ENCODE peak calls at places on chromosome 9, in eight cellular contexts. O is NCI-H1092 treated with DMSO at 0.1 percent for 48 hours, P is NCI-H1105, T is chondrocyte, E is C1 segment of cervical spinal cord, I is NCI-H345, L is GM12865, G is Caki2. S is an unnamed sample.

GRCh38 chr9:113566712-113567071 is 103.2 kb downstream of the RGS3 start:
- DNase-seq in O (no peak), P (no peak), T (no peak), E (no peak), I (no peak), L (no peak), G (no peak), S (no peak)

GRCh38 chr9:129750010-129750409 is 2.8 kb downstream of the PTGES start:
- DNase-seq in O (no peak), P (no peak), T (no peak), E (no peak), I (no peak), L (no peak), G (peak), S (no peak)

GRCh38 chr9:2180704-2181103 is 165.6 kb downstream of the SMARCA2 start:
- DNase-seq in O (no peak), P (no peak), T (no peak), E (no peak), I (no peak), L (no peak), G (no peak), S (no peak)

GRCh38 chr9:87109182-87109581 is 161.9 kb upstream of the GAS1 start:
- DNase-seq in O (no peak), P (no peak), T (no peak), E (no peak), I (no peak), L (no peak), G (no peak), S (no peak)

GRCh38 chr9:128092199-128092977 is 24.4 kb downstream of the SLC25A25 start:
- DNase-seq in O (no peak), P (no peak), T (no peak), E (no peak), I (no peak), L (no peak), G (no peak), S (no peak)

GRCh38 chr9:94945191-94946144 is 219.0 kb downstream of the AOPEP start:
- DNase-seq in O (no peak), P (no peak), T (no peak), E (no peak), I (no peak), L (no peak), G (peak), S (peak)

GRCh38 chr9:36576866-36577265 is 4.2 kb downstream of the MELK start:
- DNase-seq in O (no peak), P (no peak), T (no peak), E (no peak), I (no peak), L (no peak), G (no peak), S (no peak)

GRCh38 chr9:18531127-18531526 is 57.2 kb downstream of the ADAMTSL1 start:
- DNase-seq in O (no peak), P (no peak), T (no peak), E (no peak), I (no peak), L (no peak), G (no peak), S (no peak)

GRCh38 chr9:91360551-91361293 is 996 bp downstream of the AUH start:
- DNase-seq in O (peak), P (no peak), T (no peak), E (no peak), I (no peak), L (peak), G (no peak), S (peak)

GRCh38 chr9:98022447-98022846 is 34.1 kb upstream of the NANS start:
- DNase-seq in O (no peak), P (no peak), T (no peak), E (no peak), I (no peak), L (no peak), G (no peak), S (no peak)

GRCh38 chr9:130933114-130934046 is 5.7 kb downstream of the FIBCD1 start:
- DNase-seq in O (no peak), P (no peak), T (no peak), E (no peak), I (no peak), L (no peak), G (no peak), S (no peak)

GRCh38 chr9:129712595-129713524 is 40.0 kb downstream of the PTGES start:
- DNase-seq in O (no peak), P (no peak), T (no peak), E (peak), I (no peak), L (no peak), G (no peak), S (no peak)

GRCh38 chr9:4769321-4770080 is 23.2 kb upstream of the RCL1 start:
- DNase-seq in O (no peak), P (no peak), T (no peak), E (no peak), I (no peak), L (peak), G (no peak), S (no peak)

GRCh38 chr9:91945277-91946074 is 4.6 kb downstream of the ROR2 start:
- DNase-seq in O (peak), P (no peak), T (no peak), E (no peak), I (no peak), L (no peak), G (no peak), S (peak)

GRCh38 chr9:136373300-136374182 is at the start of gene CARD9:
- DNase-seq in O (no peak), P (no peak), T (no peak), E (peak), I (no peak), L (no peak), G (no peak), S (no peak)

GRCh38 chr9:95229230-95229933 is 88.1 kb downstream of the FANCC start:
- DNase-seq in O (no peak), P (no peak), T (no peak), E (no peak), I (no peak), L (no peak), G (peak), S (no peak)

GRCh38 chr9:133043449-133044035 is 12.7 kb downstream of the GTF3C5 start:
- DNase-seq in O (no peak), P (no peak), T (no peak), E (no peak), I (no peak), L (no peak), G (no peak), S (no peak)

GRCh38 chr9:87750726-87751125 is 24.8 kb downstream of the CTSL start:
- DNase-seq in O (no peak), P (no peak), T (no peak), E (no peak), I (no peak), L (no peak), G (no peak), S (no peak)

GRCh38 chr9:127538849-127539258 is 73.2 kb upstream of the STXBP1 start:
- DNase-seq in O (no peak), P (no peak), T (no peak), E (no peak), I (no peak), L (no peak), G (no peak), S (no peak)

GRCh38 chr9:3191715-3192114 is 334.1 kb downstream of the RFX3 start:
- DNase-seq in O (peak), P (peak), T (no peak), E (no peak), I (peak), L (no peak), G (no peak), S (no peak)

GRCh38 chr9:124855944-124856773 is 2.9 kb downstream of the WDR38 start:
- DNase-seq in O (peak), P (no peak), T (no peak), E (no peak), I (peak), L (peak), G (peak), S (peak)

GRCh38 chr9:130866474-130866965 is 30.1 kb downstream of the QRFP start:
- DNase-seq in O (peak), P (peak), T (no peak), E (peak), I (peak), L (peak), G (peak), S (peak)

GRCh38 chr9:137733429-137733828 is 114.6 kb downstream of the EHMT1 start:
- DNase-seq in O (no peak), P (no peak), T (no peak), E (no peak), I (no peak), L (no peak), G (no peak), S (no peak)

GRCh38 chr9:37390759-37391158 is 31.7 kb upstream of the GRHPR start:
- DNase-seq in O (no peak), P (no peak), T (no peak), E (no peak), I (no peak), L (peak), G (no peak), S (peak)

GRCh38 chr9:27799326-27799725 is 226.0 kb upstream of the C9orf72 start:
- DNase-seq in O (no peak), P (no peak), T (no peak), E (no peak), I (no peak), L (no peak), G (no peak), S (no peak)

GRCh38 chr9:135499326-135500070 is 984 bp upstream of the MRPS2 start:
- DNase-seq in O (peak), P (peak), T (peak), E (peak), I (peak), L (peak), G (peak), S (peak)

GRCh38 chr9:82466616-82467251 is 478.2 kb downstream of the SPATA31D1 start:
- DNase-seq in O (no peak), P (no peak), T (no peak), E (no peak), I (no peak), L (peak), G (no peak), S (no peak)

GRCh38 chr9:115946530-115946929 is 207.1 kb upstream of the PAPPA start:
- DNase-seq in O (no peak), P (no peak), T (no peak), E (no peak), I (no peak), L (no peak), G (no peak), S (no peak)

GRCh38 chr9:36997414-36997813 is 36.7 kb downstream of the PAX5 start:
- DNase-seq in O (no peak), P (no peak), T (no peak), E (no peak), I (no peak), L (no peak), G (no peak), S (no peak)

GRCh38 chr9:120617637-120617979 is 37.6 kb upstream of the CDK5RAP2 start:
- DNase-seq in O (no peak), P (no peak), T (no peak), E (no peak), I (no peak), L (no peak), G (no peak), S (peak)

GRCh38 chr9:7178729-7179128 is 421.0 kb downstream of the KDM4C start:
- DNase-seq in O (no peak), P (no peak), T (no peak), E (no peak), I (no peak), L (peak), G (no peak), S (no peak)

GRCh38 chr9:121921444-121921843 is 171.7 kb downstream of the TTLL11 start:
- DNase-seq in O (no peak), P (no peak), T (no peak), E (no peak), I (no peak), L (no peak), G (no peak), S (no peak)

GRCh38 chr9:119289740-119290139 is 79.5 kb downstream of the BRINP1 start:
- DNase-seq in O (peak), P (peak), T (no peak), E (no peak), I (peak), L (peak), G (peak), S (peak)

S was measured in SW480.